ENCODE peak calls at places on chromosomes 6 and 20, in eight cellular contexts. B is endodermal cell, J is pancreas, L is OCI-LY7, F is right lobe of liver, T is heart right ventricle, Z is kidney, X is left lung. K is an unnamed sample.
A peak's percentile ranks its signal among the peaks of the same experiment; 100 is the strongest.

GRCh38 chr6:10537726-10538125 is 16.6 kb downstream of the GCNT2 start:
- DNase-seq in B (no peak), J (no peak), L (no peak), F (no peak), T (no peak), Z (no peak), X (no peak), K (no peak)

GRCh38 chr6:117629119-117629518 is 26.8 kb upstream of the GOPC start:
- DNase-seq in B (no peak), J (no peak), L (no peak), F (no peak), T (no peak), Z (no peak), X (no peak), K (no peak)

GRCh38 chr20:8602389-8603116 is 466.3 kb upstream of the PLCB4 start:
- DNase-seq in B (no peak), J (no peak), L (peak; percentile 56), F (no peak), T (no peak), Z (no peak), X (no peak), K (peak; percentile 17)

GRCh38 chr6:137223370-137224131 is 4.4 kb upstream of the IFNGR1 start:
- DNase-seq in B (no peak), J (no peak), L (peak; percentile 63), F (no peak), T (no peak), Z (no peak), X (no peak), K (no peak)

GRCh38 chr6:39054577-39055142 is 6.1 kb downstream of the GLP1R start:
- DNase-seq in B (no peak), J (peak; percentile 76), L (no peak), F (no peak), T (no peak), Z (no peak), X (no peak), K (no peak)

GRCh38 chr6:168929871-168930450 is 323.7 kb downstream of the THBS2 start:
- DNase-seq in B (no peak), J (no peak), L (no peak), F (no peak), T (no peak), Z (no peak), X (no peak), K (no peak)

GRCh38 chr6:45421700-45422540 is 44.2 kb upstream of the SUPT3H start:
- DNase-seq in B (peak; percentile 79), J (peak; percentile 30), L (peak; percentile 20), F (peak; percentile 56), T (peak; percentile 57), Z (peak; percentile 90), X (peak; percentile 91), K (peak; percentile 26)

GRCh38 chr20:45343867-45344721 is 4.1 kb downstream of the SDC4 start:
- DNase-seq in B (peak; percentile 67), J (peak; percentile 71), L (no peak), F (peak; percentile 76), T (no peak), Z (peak; percentile 86), X (no peak), K (no peak)

GRCh38 chr6:127342946-127343752 is at the start of gene ECHDC1:
- DNase-seq in B (peak; percentile 77), J (peak; percentile 50), L (peak; percentile 76), F (peak; percentile 72), T (peak; percentile 59), Z (peak; percentile 82), X (peak; percentile 94), K (peak; percentile 73)

GRCh38 chr6:162361168-162361567 is 366.4 kb downstream of the PRKN start:
- DNase-seq in B (no peak), J (no peak), L (no peak), F (no peak), T (no peak), Z (no peak), X (no peak), K (no peak)

GRCh38 chr6:88916615-88917198 is 46.7 kb downstream of the RNGTT start:
- DNase-seq in B (no peak), J (no peak), L (no peak), F (no peak), T (no peak), Z (no peak), X (no peak), K (no peak)

GRCh38 chr20:51269671-51270070 is 246.8 kb upstream of the KCNG1 start:
- DNase-seq in B (no peak), J (no peak), L (no peak), F (no peak), T (no peak), Z (no peak), X (no peak), K (no peak)

GRCh38 chr6:129280719-129281118 is 397.8 kb downstream of the LAMA2 start:
- DNase-seq in B (no peak), J (no peak), L (no peak), F (no peak), T (no peak), Z (no peak), X (no peak), K (no peak)

GRCh38 chr6:52356017-52356416 is 5.9 kb upstream of the PAQR8 start:
- DNase-seq in B (no peak), J (no peak), L (no peak), F (no peak), T (no peak), Z (no peak), X (no peak), K (no peak)

GRCh38 chr6:1872649-1873131 is 263.0 kb downstream of the FOXC1 start:
- DNase-seq in B (peak; percentile 90), J (no peak), L (no peak), F (no peak), T (no peak), Z (peak; percentile 81), X (no peak), K (no peak)

GRCh38 chr6:108837236-108837971 is 10.8 kb upstream of the ARMC2 start:
- DNase-seq in B (no peak), J (no peak), L (peak; percentile 52), F (no peak), T (no peak), Z (no peak), X (no peak), K (no peak)

GRCh38 chr6:12099623-12100022 is 87.5 kb downstream of the HIVEP1 start:
- DNase-seq in B (no peak), J (no peak), L (no peak), F (no peak), T (no peak), Z (no peak), X (no peak), K (no peak)

GRCh38 chr6:148746363-148747144 is at the start of gene UST:
- DNase-seq in B (peak; percentile 95), J (peak; percentile 80), L (peak; percentile 83), F (peak; percentile 59), T (peak; percentile 78), Z (peak; percentile 92), X (peak; percentile 83), K (peak; percentile 65)
- TF ChIP-seq CTCF in B (peak; percentile 73), J (no peak), L (peak; percentile 88), F (peak; percentile 17), T (peak; percentile 70), Z (peak; percentile 21), X (peak; percentile 20), K (peak; percentile 62)

DNA sequence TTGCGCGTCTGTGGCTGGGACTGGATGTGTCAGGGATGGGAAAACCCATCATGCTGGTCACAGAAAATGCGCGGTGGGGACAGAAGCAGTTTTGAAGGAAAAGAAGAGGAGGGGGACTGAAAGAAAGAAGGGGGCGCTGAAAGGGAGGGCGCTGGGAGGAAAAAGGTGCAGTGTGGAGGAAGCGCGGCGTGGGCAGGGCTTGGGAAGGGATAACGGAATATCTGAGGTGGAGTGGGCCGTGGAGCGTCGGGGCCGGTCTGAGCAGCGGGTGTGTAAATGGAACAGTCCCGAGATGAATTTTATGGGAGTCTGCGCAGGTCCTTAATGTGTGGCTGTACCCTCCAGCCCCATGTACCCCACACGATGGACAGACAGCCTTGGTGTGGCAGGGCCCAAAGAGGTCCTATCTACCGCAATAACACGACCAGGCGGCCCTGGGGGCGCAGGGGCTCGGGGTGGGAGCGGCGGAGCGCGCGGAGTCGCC is 366 bp upstream of the SLC29A1 start:
- DNase-seq in B (no peak), J (no peak), L (no peak), F (no peak), T (peak; percentile 23), Z (no peak), X (no peak), K (no peak)
- TF ChIP-seq CTCF in B (no peak), J (no peak), L (no peak), F (no peak), T (peak; percentile 3), Z (no peak), X (no peak), K (no peak)

GRCh38 chr6:816510-817084 is 123.7 kb upstream of the EXOC2 start:
- DNase-seq in B (no peak), J (no peak), L (no peak), F (no peak), T (no peak), Z (no peak), X (no peak), K (no peak)

GRCh38 chr6:818191-818590 is 125.3 kb upstream of the EXOC2 start:
- DNase-seq in B (no peak), J (no peak), L (no peak), F (no peak), T (no peak), Z (no peak), X (no peak), K (no peak)

GRCh38 chr6:814378-815347 is 121.7 kb upstream of the EXOC2 start:
- DNase-seq in B (no peak), J (peak; percentile 48), L (peak; percentile 2), F (no peak), T (no peak), Z (no peak), X (no peak), K (no peak)

GRCh38 chr6:811806-812205 is 118.9 kb upstream of the EXOC2 start:
- DNase-seq in B (no peak), J (no peak), L (no peak), F (no peak), T (no peak), Z (no peak), X (no peak), K (no peak)

DNA sequence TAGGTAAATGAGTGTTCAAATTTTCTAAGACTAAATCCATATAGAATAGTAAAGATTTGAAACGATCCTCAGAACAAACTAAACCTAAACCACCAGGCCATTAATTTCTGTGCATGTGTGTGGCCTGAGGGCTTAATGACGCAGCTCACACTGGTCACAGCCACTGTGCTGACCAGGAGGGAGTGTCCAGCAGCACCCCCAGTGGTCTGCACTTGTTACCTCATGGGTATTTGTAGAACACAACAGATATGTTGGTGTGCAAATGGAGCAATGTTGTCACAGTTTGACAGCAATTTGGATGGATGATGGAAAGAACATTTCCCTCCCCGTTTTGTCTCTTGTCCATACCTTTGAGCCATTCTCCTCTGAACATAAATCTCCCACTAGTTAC is 122.4 kb upstream of the EXOC2 start:
- DNase-seq in B (peak; percentile 59), J (no peak), L (no peak), F (no peak), T (no peak), Z (no peak), X (no peak), K (no peak)
- TF ChIP-seq CTCF in B (peak; percentile 64), J (no peak), L (no peak), F (no peak), T (no peak), Z (no peak), X (no peak), K (no peak)

DNA sequence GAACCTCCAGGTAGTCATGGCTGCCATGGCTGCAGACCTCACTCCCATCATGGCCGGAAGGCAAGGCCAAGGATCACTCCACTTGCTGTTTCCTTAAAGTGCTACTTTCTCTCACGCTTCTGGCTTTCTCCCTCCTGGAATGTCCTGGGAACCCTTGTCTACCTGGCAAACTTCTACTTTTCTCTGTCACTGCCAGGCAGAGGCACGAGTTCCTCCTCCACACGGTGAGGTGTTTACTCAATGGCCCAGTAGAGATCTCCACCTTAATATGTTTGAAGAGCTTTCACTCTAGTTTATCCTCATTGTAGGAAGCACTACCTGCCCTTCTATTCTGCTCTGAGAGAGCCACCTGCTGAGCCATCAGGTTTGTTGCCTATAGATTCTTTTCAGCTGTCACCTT is 55.1 kb downstream of the PLAGL1 start:
- DNase-seq in B (no peak), J (no peak), L (no peak), F (no peak), T (no peak), Z (no peak), X (no peak), K (no peak)
- TF ChIP-seq CTCF in B (no peak), J (no peak), L (no peak), F (no peak), T (no peak), Z (no peak), X (no peak), K (no peak)

K was measured in GM10248.